ENCODE peak calls at places on chromosomes 2 and 18, in five cellular contexts. Z, H, L, W and A are unnamed samples. For H3K4me1 and H3K36me3, the result is how much of the 10 kb centered on the place peaks cover.

GRCh38 chr18:58484989-58485962 is 143.6 kb downstream of the ALPK2 start:
- DNase-seq in Z (peak), H (no peak), L (no peak), W (no peak), A (no peak)

GRCh38 chr2:95053543-95053942 is 28.0 kb downstream of the MAL start:
- DNase-seq in Z (peak), H (peak), L (no peak), W (no peak), A (peak)

GRCh38 chr2:213923543-213923942 is 487.3 kb upstream of the VWC2L start:
- DNase-seq in Z (no peak), H (no peak), L (no peak), W (no peak), A (no peak)

GRCh38 chr2:235614900-235615712 is 121.3 kb downstream of the AGAP1 start:
- DNase-seq in Z (peak), H (peak), L (no peak), W (no peak), A (no peak)

GRCh38 chr2:27233341-27233740 is 16.2 kb downstream of the CAD start:
- DNase-seq in Z (peak), H (peak), L (no peak), W (no peak), A (no peak)

GRCh38 chr2:128318776-128319456 is at the start of gene HS6ST1:
- DNase-seq in Z (peak), H (peak), L (peak), W (peak), A (peak)

GRCh38 chr2:44825702-44826101 is 115.8 kb upstream of the SIX3 start:
- DNase-seq in Z (no peak), H (no peak), L (no peak), W (no peak), A (no peak)

GRCh38 chr2:222610746-222611145 is 45.1 kb downstream of the FARSB start:
- DNase-seq in Z (no peak), H (no peak), L (no peak), W (no peak), A (no peak)

GRCh38 chr2:79447462-79447861 is 65.4 kb upstream of the CTNNA2 start:
- DNase-seq in Z (no peak), H (no peak), L (no peak), W (no peak), A (no peak)

GRCh38 chr18:5975111-5975622 is 79.8 kb upstream of the TMEM200C start:
- DNase-seq in Z (no peak), H (no peak), L (no peak), W (no peak), A (no peak)

GRCh38 chr2:79977782-79978181 is 326.8 kb downstream of the LRRTM1 start:
- DNase-seq in Z (no peak), H (no peak), L (no peak), W (no peak), A (no peak)

GRCh38 chr2:127637725-127638252 is 8.2 kb upstream of the GPR17 start:
- DNase-seq in Z (no peak), H (no peak), L (peak), W (no peak), A (no peak)

GRCh38 chr2:109447251-109447661 is 166.5 kb downstream of the SEPTIN10 start:
- DNase-seq in Z (peak), H (peak), L (no peak), W (no peak), A (no peak)

GRCh38 chr2:196162586-196163180 is 8.7 kb downstream of the STK17B start:
- DNase-seq in Z (no peak), H (no peak), L (no peak), W (no peak), A (no peak)

GRCh38 chr2:218569661-218570500 is 1.2 kb downstream of the CNOT9 start:
- DNase-seq in Z (no peak), H (no peak), L (no peak), W (no peak), A (no peak)

GRCh38 chr2:102147935-102148334 is 5.4 kb downstream of the IL1R1 start:
- DNase-seq in Z (no peak), H (no peak), L (no peak), W (no peak), A (no peak)

GRCh38 chr18:2513616-2514015 is 57.7 kb downstream of the METTL4 start:
- DNase-seq in Z (no peak), H (no peak), L (no peak), W (no peak), A (no peak)

GRCh38 chr2:171523969-171524401 is 1.7 kb downstream of the CYBRD1 start:
- DNase-seq in Z (no peak), H (no peak), L (no peak), W (peak), A (no peak)

GRCh38 chr18:59846814-59847490 is 52.8 kb upstream of the PMAIP1 start:
- DNase-seq in Z (peak), H (no peak), L (no peak), W (no peak), A (no peak)

GRCh38 chr2:15812187-15812830 is 128.0 kb upstream of the MYCN start:
- DNase-seq in Z (no peak), H (no peak), L (no peak), W (no peak), A (no peak)

GRCh38 chr2:29114841-29115609 is at the start of gene CLIP4:
- DNase-seq in Z (peak), H (peak), L (peak), W (peak), A (no peak)

GRCh38 chr2:29120846-29121245 is 5.6 kb downstream of the CLIP4 start:
- DNase-seq in Z (no peak), H (no peak), L (no peak), W (no peak), A (no peak)

GRCh38 chr2:29119211-29119610 is 4.0 kb downstream of the CLIP4 start:
- DNase-seq in Z (no peak), H (no peak), L (no peak), W (no peak), A (no peak)

GRCh38 chr2:29115797-29116781 is 874 bp downstream of the CLIP4 start:
- DNase-seq in Z (peak), H (peak), L (peak), W (peak), A (no peak)

DNA sequence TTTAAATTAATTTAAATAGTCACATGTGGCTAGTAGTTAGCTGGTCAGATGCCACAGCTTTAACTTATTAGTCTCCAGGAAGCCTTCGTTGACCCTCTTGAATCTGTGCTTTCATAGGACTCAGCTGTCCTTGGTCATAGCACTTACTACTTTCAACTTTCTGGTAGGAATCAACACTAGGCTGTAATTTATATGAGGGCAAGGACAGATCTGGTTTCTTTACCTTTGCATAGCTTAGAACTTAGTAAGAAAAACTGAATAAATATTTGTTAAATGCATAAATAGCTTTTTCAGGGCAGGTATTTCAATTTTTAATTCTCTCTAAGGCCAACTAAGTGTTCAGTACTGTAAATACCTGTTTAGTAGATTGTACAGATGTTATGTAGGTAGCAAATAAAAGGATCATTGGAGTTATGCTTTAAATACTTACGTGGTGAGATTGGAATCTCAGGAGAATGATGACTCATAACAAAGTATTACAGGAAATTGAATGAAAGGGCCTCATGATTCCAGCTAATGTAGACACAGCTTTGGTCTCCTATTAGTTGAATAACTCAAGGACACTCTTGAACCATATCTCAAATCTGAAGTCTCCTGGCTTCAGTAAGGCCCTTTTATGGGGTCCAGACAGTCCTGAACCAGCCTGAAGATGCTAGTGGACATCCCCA is 2.6 kb downstream of the CLIP4 start:
- DNase-seq in Z (no peak), H (no peak), L (no peak), W (no peak), A (no peak)
- H3K4me1 ChIP-seq in Z (under half), H (under half), L (under half), W (under half), A (under half)

GRCh38 chr2:9548506-9548905 is 7.1 kb downstream of the ADAM17 start:
- DNase-seq in Z (no peak), H (no peak), L (no peak), W (no peak), A (no peak)
- H3K4me3 ChIP-seq in Z (no peak), H (no peak), L (no peak), W (no peak), A (no peak)

DNA sequence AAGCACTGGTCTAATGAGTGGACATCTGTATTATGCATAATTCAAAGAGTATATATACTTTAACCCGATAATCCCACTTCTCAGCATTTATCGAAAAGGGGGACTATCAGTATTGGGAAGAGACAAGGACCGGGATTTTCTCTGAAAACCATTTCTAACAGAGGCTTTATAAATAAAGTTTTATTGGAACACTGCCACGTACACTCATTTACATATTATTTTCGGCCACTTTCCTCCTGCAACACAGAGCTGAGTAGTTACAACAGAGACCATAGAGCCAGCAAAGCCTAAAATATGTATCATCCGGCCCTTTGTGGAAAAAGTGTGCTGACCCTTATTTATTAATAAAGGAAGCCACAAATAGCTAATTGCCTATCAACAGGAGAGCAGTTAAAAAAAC is 3.2 kb downstream of the HJURP start:
- DNase-seq in Z (no peak), H (no peak), L (no peak), W (no peak), A (no peak)
- H3K36me3 ChIP-seq in Z (under half), H (under half), L (under half), W (under half), A (half or more)

DNA sequence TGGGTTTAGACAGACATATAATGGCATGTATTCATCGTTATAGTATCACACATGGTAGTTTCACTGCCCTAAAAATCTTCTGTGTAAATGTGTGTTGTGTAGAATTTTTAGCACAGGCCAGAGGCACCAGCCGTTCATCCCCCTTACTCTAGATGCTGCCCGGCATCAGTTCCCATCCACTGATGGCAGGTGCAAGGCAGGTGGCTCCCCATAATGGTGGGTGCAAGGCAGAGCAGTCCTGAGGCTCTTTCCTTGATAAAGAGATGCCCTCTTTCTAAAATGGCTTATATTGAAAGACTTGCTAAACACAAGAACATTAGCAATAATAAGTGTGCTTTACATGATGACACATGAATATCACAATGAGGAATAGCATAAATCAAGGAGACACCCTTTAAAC is 508.5 kb downstream of the EPHA4 start:
- DNase-seq in Z (no peak), H (no peak), L (no peak), W (no peak), A (no peak)
- H3K4me1 ChIP-seq in Z (under half), H (under half), L (under half), W (under half), A (under half)

GRCh38 chr2:64318476-64318748 is 135.6 kb upstream of the LGALSL start:
- DNase-seq in Z (no peak), H (no peak), L (no peak), W (no peak), A (no peak)
- H3K4me3 ChIP-seq in Z (no peak), H (no peak), L (no peak), W (no peak), A (no peak)

GRCh38 chr2:200538139-200538538 is 12.1 kb downstream of the SGO2 start:
- DNase-seq in Z (no peak), H (no peak), L (no peak), W (no peak), A (no peak)
- H3K36me3 ChIP-seq in Z (under half), H (under half), L (under half), W (under half), A (half or more)

DNA sequence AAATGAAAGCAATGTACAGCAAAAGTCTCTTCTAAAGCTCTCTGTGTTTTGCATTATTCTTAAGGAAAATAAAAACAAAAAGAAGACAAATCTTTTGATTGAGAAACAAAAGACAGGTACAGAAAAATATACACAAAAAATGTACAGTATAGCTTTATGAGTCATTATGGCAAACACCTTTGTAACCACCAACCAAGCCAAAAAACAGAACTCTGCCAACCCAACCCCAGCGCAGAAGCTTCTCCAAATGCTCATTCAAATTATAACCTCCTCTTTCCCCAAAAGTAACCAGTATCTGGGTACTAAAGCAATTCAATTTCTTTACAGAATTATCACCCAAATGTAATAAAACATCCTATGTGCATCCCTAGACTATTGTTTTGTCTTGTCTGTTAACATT is 255.9 kb upstream of the STON1 start:
- DNase-seq in Z (no peak), H (no peak), L (no peak), W (no peak), A (no peak)
- H3K4me1 ChIP-seq in Z (under half), H (under half), L (under half), W (under half), A (under half)

GRCh38 chr2:66438498-66439290 is 3.8 kb downstream of the MEIS1 start:
- DNase-seq in Z (no peak), H (no peak), L (no peak), W (no peak), A (no peak)
- H3K4me3 ChIP-seq in Z (peak), H (peak), L (peak), W (peak), A (peak)

GRCh38 chr2:216170362-216170761 is 61.2 kb downstream of the XRCC5 start:
- DNase-seq in Z (no peak), H (no peak), L (no peak), W (no peak), A (no peak)

GRCh38 chr2:216172493-216172892 is 63.3 kb downstream of the XRCC5 start:
- DNase-seq in Z (no peak), H (no peak), L (no peak), W (no peak), A (no peak)

GRCh38 chr2:216169087-216169486 is 59.9 kb downstream of the XRCC5 start:
- DNase-seq in Z (no peak), H (no peak), L (no peak), W (no peak), A (no peak)

DNA sequence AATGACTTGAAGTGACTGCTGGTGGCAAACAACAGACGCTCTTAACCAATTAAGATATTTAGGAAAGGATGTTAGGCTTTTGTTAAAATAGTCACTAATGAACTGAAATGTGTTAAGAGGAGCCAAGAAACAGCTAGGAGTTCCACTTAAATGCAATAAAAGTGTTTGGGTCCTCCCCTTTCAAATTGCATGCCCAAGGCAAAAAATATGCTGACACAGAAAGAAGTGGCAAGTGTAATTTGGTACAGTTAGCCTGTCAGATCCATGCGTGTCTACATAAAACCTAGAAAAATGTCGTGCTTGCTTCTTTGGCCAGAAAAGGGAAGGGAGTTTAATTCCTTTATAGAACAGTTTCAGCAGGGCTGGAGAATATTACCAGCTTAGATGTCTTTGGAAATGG is 61.9 kb downstream of the XRCC5 start:
- DNase-seq in Z (no peak), H (no peak), L (no peak), W (no peak), A (no peak)
- H3K36me3 ChIP-seq in Z (half or more), H (under half), L (half or more), W (half or more), A (half or more)

GRCh38 chr2:129888896-129889295 is 90.6 kb upstream of the RAB6C start:
- DNase-seq in Z (no peak), H (no peak), L (no peak), W (no peak), A (no peak)
- H3K4me1 ChIP-seq in Z (under half), H (under half), L (under half), W (under half), A (under half)